ENCODE peak calls at places on chromosomes 1 and 21, in four cellular contexts. D is cardiac fibroblast, W is NB4, T is heart left ventricle. J is an unnamed sample.
A peak's percentile ranks its signal among the peaks of the same experiment; 100 is the strongest.

GRCh38 chr1:233172201-233172600 is 123.3 kb downstream of the PCNX2 start:
- DNase-seq in D (peak; percentile 67), W (peak; percentile 73), T (no peak), J (peak; percentile 50)

GRCh38 chr21:39669485-39669884 is 56.7 kb downstream of the B3GALT5 start:
- DNase-seq in D (no peak), W (no peak), T (no peak), J (no peak)

GRCh38 chr1:33334081-33334552 is 13.2 kb upstream of the A3GALT2 start:
- DNase-seq in D (peak; percentile 80), W (no peak), T (peak; percentile 44), J (peak; percentile 94)

GRCh38 chr1:212727386-212728181 is 27.9 kb upstream of the BATF3 start:
- DNase-seq in D (peak; percentile 38), W (peak; percentile 20), T (no peak), J (peak; percentile 65)

GRCh38 chr1:238991730-238992490 is 394.5 kb upstream of the CHRM3 start:
- DNase-seq in D (no peak), W (no peak), T (no peak), J (peak; percentile 12)

GRCh38 chr1:212699839-212700596 is at the start of gene BATF3:
- DNase-seq in D (no peak), W (peak; percentile 63), T (peak; percentile 72), J (no peak)

GRCh38 chr1:171850951-171851350 is 9.7 kb downstream of the DNM3 start:
- DNase-seq in D (no peak), W (no peak), T (no peak), J (no peak)

GRCh38 chr21:38267991-38268858 is 11.4 kb downstream of the KCNJ15 start:
- DNase-seq in D (peak; percentile 40), W (no peak), T (no peak), J (peak; percentile 93)

GRCh38 chr1:56446531-56447098 is 132.7 kb downstream of the PLPP3 start:
- DNase-seq in D (peak; percentile 48), W (no peak), T (peak; percentile 42), J (peak; percentile 81)

GRCh38 chr1:21149430-21149861 is 27.3 kb downstream of the EIF4G3 start:
- DNase-seq in D (peak; percentile 82), W (no peak), T (no peak), J (peak; percentile 31)

GRCh38 chr1:19949016-19949415 is 25.6 kb upstream of the PLA2G2E start:
- DNase-seq in D (peak; percentile 75), W (no peak), T (no peak), J (peak; percentile 81)

GRCh38 chr1:221816899-221817298 is 75.0 kb upstream of the DUSP10 start:
- DNase-seq in D (peak; percentile 48), W (no peak), T (no peak), J (peak; percentile 96)

GRCh38 chr1:232428781-232429530 is 201.0 kb downstream of the SIPA1L2 start:
- DNase-seq in D (peak; percentile 28), W (no peak), T (no peak), J (peak; percentile 9)

GRCh38 chr1:11013160-11013531 is 692 bp downstream of the TARDBP start:
- DNase-seq in D (no peak), W (no peak), T (no peak), J (peak; percentile 28)

GRCh38 chr1:188826800-188827199 is 1650.9 kb downstream of the BRINP3 start:
- DNase-seq in D (no peak), W (no peak), T (no peak), J (no peak)

GRCh38 chr1:227959325-227959860 is 11.7 kb upstream of the WNT9A start:
- DNase-seq in D (no peak), W (no peak), T (no peak), J (no peak)

GRCh38 chr1:55311057-55311631 is 96.0 kb upstream of the USP24 start:
- DNase-seq in D (peak; percentile 51), W (no peak), T (no peak), J (peak; percentile 73)

GRCh38 chr1:166738873-166739272 is 100.4 kb upstream of the POGK start:
- DNase-seq in D (no peak), W (no peak), T (no peak), J (no peak)

GRCh38 chr1:36913523-36914060 is 120.7 kb downstream of the GRIK3 start:
- DNase-seq in D (no peak), W (no peak), T (no peak), J (no peak)

GRCh38 chr1:6770727-6771567 is 14.3 kb upstream of the CAMTA1 start:
- DNase-seq in D (peak; percentile 39), W (no peak), T (no peak), J (peak; percentile 59)

GRCh38 chr1:192251735-192252134 is 65.1 kb upstream of the RGS21 start:
- DNase-seq in D (no peak), W (no peak), T (no peak), J (no peak)

GRCh38 chr1:54132485-54132884 is 20.3 kb downstream of the CDCP2 start:
- DNase-seq in D (no peak), W (no peak), T (no peak), J (no peak)

GRCh38 chr1:89721351-89721750 is 88.4 kb downstream of the LRRC8C start:
- DNase-seq in D (peak; percentile 67), W (peak; percentile 78), T (no peak), J (peak; percentile 51)

GRCh38 chr21:42163511-42163863 is 55.5 kb upstream of the ABCG1 start:
- DNase-seq in D (no peak), W (no peak), T (no peak), J (no peak)

GRCh38 chr1:184228558-184228957 is 158.3 kb upstream of the C1orf21 start:
- DNase-seq in D (no peak), W (no peak), T (no peak), J (no peak)

GRCh38 chr1:41355761-41356160 is 5.5 kb upstream of the FOXO6 start:
- DNase-seq in D (no peak), W (no peak), T (peak; percentile 6), J (no peak)

GRCh38 chr1:95041491-95042165 is 31.1 kb downstream of the ALG14 start:
- DNase-seq in D (peak; percentile 94), W (peak; percentile 63), T (peak; percentile 59), J (peak; percentile 89)

GRCh38 chr1:171142451-171143121 is 42.5 kb upstream of the FMO2 start:
- DNase-seq in D (peak; percentile 98), W (no peak), T (peak; percentile 45), J (peak; percentile 96)

GRCh38 chr1:233673947-233674431 is 60.1 kb downstream of the KCNK1 start:
- DNase-seq in D (no peak), W (no peak), T (no peak), J (peak; percentile 13)

GRCh38 chr1:17581389-17582123 is 42.1 kb downstream of the ARHGEF10L start:
- DNase-seq in D (no peak), W (no peak), T (no peak), J (no peak)
- TF ChIP-seq CTCF in D (no peak), W (no peak), T (no peak), J (no peak)

GRCh38 chr1:203570805-203571204 is 55.8 kb upstream of the ATP2B4 start:
- DNase-seq in D (no peak), W (no peak), T (no peak), J (no peak)

GRCh38 chr1:203571661-203572060 is 55.0 kb upstream of the ATP2B4 start:
- DNase-seq in D (no peak), W (no peak), T (no peak), J (no peak)

GRCh38 chr1:203567596-203567995 is 59.0 kb upstream of the ATP2B4 start:
- DNase-seq in D (no peak), W (no peak), T (no peak), J (no peak)

GRCh38 chr1:203572134-203572625 is 54.5 kb upstream of the ATP2B4 start:
- DNase-seq in D (peak; percentile 84), W (no peak), T (no peak), J (no peak)

DNA sequence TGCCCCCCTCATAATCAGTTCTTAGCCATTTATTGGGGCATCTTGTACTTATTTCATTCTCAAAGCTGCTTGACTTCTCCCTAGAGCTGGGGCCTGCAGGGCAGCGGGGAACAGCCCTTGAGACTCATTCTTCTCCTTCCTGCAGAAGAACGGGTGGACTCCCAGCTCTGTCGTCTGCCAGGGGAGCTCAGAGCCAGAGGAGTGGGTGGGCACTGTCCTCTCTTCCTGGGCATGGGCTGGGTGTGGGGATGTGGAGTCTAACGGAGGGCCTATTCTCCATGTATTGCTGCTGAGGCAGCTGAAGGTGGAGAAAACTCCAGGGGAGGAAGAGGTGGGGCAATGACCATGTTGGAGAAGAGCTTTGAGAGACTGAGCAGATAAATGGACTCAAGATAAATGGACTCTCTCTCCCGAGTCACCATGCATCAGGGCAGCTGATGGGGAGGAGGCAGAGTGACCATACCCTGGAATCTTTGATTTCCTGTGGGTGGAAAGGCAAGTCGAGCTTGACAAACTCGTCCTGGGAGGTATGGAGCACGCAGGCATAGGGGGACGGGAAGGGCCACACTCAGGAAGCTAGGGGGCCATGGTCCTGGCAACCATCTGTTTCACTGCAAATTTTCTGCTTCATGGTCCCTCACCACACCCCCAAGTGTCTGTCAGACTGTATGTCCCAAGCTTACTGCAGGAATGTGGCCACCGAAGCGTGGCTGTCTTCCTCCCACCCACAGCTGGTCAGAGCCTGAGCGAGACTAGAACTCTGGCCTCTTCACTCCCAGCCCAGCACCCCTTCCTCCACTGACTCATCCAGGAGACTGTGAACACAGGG is 56.9 kb upstream of the ATP2B4 start:
- DNase-seq in D (no peak), W (no peak), T (no peak), J (peak; percentile 79)
- TF ChIP-seq CTCF in D (no peak), W (no peak), T (no peak), J (no peak)

GRCh38 chr1:100134872-100135271 is 1.9 kb downstream of the TRMT13 start:
- DNase-seq in D (peak; percentile 17), W (peak; percentile 24), T (no peak), J (peak; percentile 7)
- TF ChIP-seq CTCF in D (no peak), W (no peak), T (no peak), J (no peak)

GRCh38 chr1:151164732-151165280 is 896 bp downstream of the LYSMD1 start:
- DNase-seq in D (peak; percentile 49), W (no peak), T (no peak), J (peak; percentile 21)

GRCh38 chr1:151165281-151165737 is 393 bp downstream of the LYSMD1 start:
- DNase-seq in D (peak; percentile 75), W (peak; percentile 58), T (peak; percentile 59), J (peak; percentile 59)

GRCh38 chr1:151167116-151167515 is 1.2 kb downstream of the SCNM1 start:
- DNase-seq in D (no peak), W (no peak), T (no peak), J (no peak)

GRCh38 chr1:151166506-151166956 is 587 bp downstream of the SCNM1 start:
- DNase-seq in D (peak; percentile 61), W (peak; percentile 67), T (no peak), J (peak; percentile 72)

GRCh38 chr1:151165738-151166505 is at the start of the genes LYSMD1 and SCNM1:
- DNase-seq in D (peak; percentile 99), W (peak; percentile 99), T (peak; percentile 98), J (peak; percentile 99)
- TF ChIP-seq CTCF in D (no peak), W (no peak), T (peak; percentile 11), J (no peak)

DNA sequence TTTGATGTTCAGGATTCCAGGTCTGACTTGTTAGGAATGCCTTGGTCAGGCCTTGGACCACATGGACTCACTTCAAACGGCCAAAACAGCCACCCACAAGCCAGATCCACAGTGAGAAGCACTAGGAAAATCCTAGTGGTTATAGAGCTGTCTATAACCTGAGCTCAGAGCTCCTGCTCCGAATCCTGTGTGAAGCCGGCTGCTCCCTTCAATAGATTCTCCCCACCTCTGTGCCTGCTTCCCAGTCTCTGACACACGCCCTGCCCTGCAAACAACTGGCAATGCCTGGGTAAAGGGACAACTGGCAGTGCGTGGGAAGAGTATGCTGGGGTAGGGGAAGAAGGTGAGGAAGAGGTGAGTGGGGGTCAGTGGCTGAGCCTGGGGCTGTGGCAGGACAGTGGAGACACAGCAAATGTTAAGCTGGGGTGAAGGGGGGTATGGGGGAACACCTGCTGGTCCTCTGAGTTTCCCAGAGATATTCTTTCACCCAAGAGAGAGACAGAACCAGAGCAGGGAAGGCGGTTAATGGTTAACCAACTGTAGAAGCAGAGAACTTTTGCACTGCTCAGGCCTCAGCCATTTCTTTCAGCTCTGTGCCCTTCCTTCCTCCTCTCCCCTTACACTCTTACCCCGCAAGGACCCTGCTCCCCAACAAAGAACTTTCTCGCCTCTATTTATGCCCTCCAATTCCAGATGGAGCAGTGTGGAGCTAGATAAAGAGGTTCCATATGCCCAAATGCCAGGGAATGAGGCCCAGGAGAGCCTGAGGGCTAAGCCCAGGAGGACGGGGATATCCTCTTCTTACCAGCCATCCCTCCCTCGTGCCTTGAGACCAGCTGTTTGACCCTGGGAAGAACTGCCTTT is 4.4 kb downstream of the PLXNA2 start:
- DNase-seq in D (no peak), W (no peak), T (peak; percentile 11), J (no peak)
- TF ChIP-seq CTCF in D (no peak), W (no peak), T (no peak), J (no peak)

J was measured in fibroblast of mammary gland.